ENCODE peak calls at places on chromosome 1, in ten cellular contexts. O is A549, R is HepG2, S is K562, Q is right lobe of liver, F is adrenal gland, E is ovary, V is body of pancreas, B is breast epithelium, Y is H1. X is an unnamed sample.

GRCh38 chr1:235888119-235888643 is 21.5 kb upstream of the LYST start:
- DNase-seq in E (no peak), S (no peak), Y (no peak), O (no peak), F (no peak), B (no peak), R (no peak), Q (no peak), V (no peak), X (no peak)

GRCh38 chr1:216332462-216332861 is 90.8 kb downstream of the USH2A start:
- DNase-seq in R (no peak), S (no peak), F (no peak), B (no peak), Q (no peak), E (no peak), O (no peak), Y (no peak), V (no peak), X (no peak)

GRCh38 chr1:75492011-75492410 is 118.9 kb downstream of the SLC44A5 start:
- DNase-seq in B (no peak), R (peak), V (no peak), F (no peak), O (no peak), Q (no peak), E (no peak), Y (no peak), S (no peak), X (peak)

GRCh38 chr1:239944666-239945065 is 147.0 kb upstream of the FMN2 start:
- DNase-seq in R (no peak), V (no peak), Y (no peak), Q (no peak), O (no peak), F (no peak), E (no peak), S (no peak), B (no peak), X (no peak)

GRCh38 chr1:194889310-194889709 is 1702.9 kb upstream of the B3GALT2 start:
- DNase-seq in E (no peak), F (no peak), O (no peak), R (no peak), B (no peak), S (no peak), V (no peak), Y (no peak), Q (no peak), X (no peak)

GRCh38 chr1:228983661-228984060 is 248.4 kb downstream of the RHOU start:
- DNase-seq in E (no peak), R (no peak), B (no peak), O (no peak), V (no peak), Q (peak), Y (no peak), F (peak), S (no peak), X (no peak)

GRCh38 chr1:41738475-41738874 is 180.2 kb downstream of the HIVEP3 start:
- DNase-seq in Y (no peak), E (no peak), F (no peak), S (no peak), Q (no peak), R (no peak), O (no peak), V (no peak), B (no peak), X (no peak)

GRCh38 chr1:2046225-2046917 is 3.8 kb upstream of the PRKCZ start:
- DNase-seq in Y (peak), R (peak), Q (peak), O (peak), B (peak), E (no peak), F (peak), S (peak), V (peak), X (peak)

GRCh38 chr1:230487773-230488428 is 61.8 kb upstream of the PGBD5 start:
- DNase-seq in Y (no peak), S (no peak), V (peak), Q (no peak), B (no peak), E (no peak), O (no peak), R (no peak), F (no peak), X (no peak)

GRCh38 chr1:42931108-42931539 is 27.5 kb downstream of the SLC2A1 start:
- DNase-seq in O (peak), Q (no peak), V (no peak), E (no peak), S (peak), B (no peak), F (peak), Y (no peak), R (no peak), X (peak)

GRCh38 chr1:235045034-235045690 is 83.5 kb downstream of the TOMM20 start:
- DNase-seq in R (no peak), F (no peak), E (no peak), V (no peak), S (no peak), Y (no peak), Q (no peak), O (no peak), B (no peak), X (no peak)

GRCh38 chr1:204837440-204838084 is 33.1 kb upstream of the NFASC start:
- DNase-seq in V (peak), B (no peak), Y (no peak), Q (peak), R (peak), S (peak), O (peak), E (peak), F (no peak), X (peak)

DNA sequence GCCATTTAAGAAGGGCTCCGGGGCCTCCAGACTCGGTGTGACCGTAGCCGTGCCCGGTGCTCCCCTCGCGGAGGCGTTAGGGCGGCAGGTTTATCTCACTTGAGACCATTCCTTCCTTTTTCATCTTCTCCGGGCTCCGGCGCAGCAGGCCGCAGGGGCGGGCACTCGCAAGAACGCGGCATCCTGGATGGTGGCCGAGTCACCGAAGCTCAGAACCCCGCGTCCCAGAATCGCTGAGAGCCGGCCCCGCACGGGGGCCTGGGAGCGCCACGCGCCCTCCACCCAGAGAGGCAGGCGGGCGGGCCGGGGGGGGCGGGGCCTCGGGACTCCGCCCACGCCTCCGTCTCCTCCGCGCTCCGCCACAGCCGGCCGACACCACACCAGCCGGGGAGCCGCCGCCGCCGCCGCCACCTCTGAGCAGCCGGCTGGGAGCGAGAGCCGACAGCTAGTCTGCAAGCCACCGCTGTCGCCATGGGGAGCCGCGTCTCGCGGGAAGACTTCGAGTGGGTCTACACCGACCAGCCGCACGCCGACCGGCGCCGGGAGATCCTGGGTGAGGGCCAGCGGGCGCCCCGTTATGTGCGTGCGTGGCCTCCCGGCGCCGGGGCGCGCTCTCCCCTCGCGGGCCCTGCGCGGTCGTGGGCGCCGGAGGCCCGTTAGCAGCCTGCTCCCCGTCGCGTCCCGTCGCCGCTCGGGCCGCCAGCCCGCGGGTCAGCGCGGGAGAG is at the start of gene DEGS1:
- DNase-seq in B (peak), Q (peak), Y (peak), F (peak), S (peak), O (peak), E (peak), V (peak), R (peak), X (peak)
- TF ChIP-seq POLR2A in B (peak), Q (peak), Y (peak), F (peak), S (peak), O (peak), E (peak), V (peak), R (peak), X (peak)

DNA sequence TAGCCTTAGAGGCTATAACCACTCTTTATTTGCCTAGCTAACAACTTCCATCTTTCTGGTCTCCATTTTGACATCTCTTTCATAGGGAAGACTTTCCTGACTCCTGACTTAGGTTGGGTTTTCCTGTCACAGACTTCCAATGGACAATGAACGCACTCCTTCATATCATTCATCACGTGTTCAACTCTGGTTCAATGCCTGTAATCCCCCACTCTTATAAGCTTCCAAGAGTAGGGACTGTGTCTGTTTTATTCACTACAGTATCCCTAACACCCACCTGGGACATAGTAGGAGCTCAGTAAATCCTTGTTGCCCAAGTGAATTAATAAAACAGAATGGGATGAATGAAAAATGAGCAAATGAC is 4.6 kb downstream of the SLAMF1 start:
- DNase-seq in E (no peak), V (no peak), B (no peak), S (no peak), O (no peak), F (no peak), Q (no peak), R (no peak), Y (no peak), X (no peak)
- TF ChIP-seq POLR2A in E (no peak), V (no peak), B (no peak), S (no peak), O (no peak), F (no peak), Q (no peak), R (no peak), Y (no peak), X (no peak)

GRCh38 chr1:159913451-159914192 is 11.7 kb downstream of the TAGLN2 start:
- DNase-seq in Q (no peak), V (peak), S (no peak), Y (no peak), E (no peak), R (no peak), O (no peak), B (no peak), F (no peak), X (no peak)

GRCh38 chr1:159914252-159915018 is 10.9 kb downstream of the TAGLN2 start:
- DNase-seq in E (no peak), F (no peak), R (no peak), B (no peak), O (no peak), S (no peak), V (peak), Q (no peak), Y (no peak), X (no peak)

GRCh38 chr1:159917533-159917932 is 7.8 kb downstream of the TAGLN2 start:
- DNase-seq in E (no peak), Y (no peak), Q (peak), O (no peak), F (no peak), R (no peak), S (no peak), V (peak), B (no peak), X (no peak)

GRCh38 chr1:159916240-159917051 is 8.9 kb downstream of the TAGLN2 start:
- DNase-seq in B (no peak), Q (no peak), S (no peak), V (peak), Y (no peak), R (peak), E (no peak), O (peak), F (no peak), X (peak)

DNA sequence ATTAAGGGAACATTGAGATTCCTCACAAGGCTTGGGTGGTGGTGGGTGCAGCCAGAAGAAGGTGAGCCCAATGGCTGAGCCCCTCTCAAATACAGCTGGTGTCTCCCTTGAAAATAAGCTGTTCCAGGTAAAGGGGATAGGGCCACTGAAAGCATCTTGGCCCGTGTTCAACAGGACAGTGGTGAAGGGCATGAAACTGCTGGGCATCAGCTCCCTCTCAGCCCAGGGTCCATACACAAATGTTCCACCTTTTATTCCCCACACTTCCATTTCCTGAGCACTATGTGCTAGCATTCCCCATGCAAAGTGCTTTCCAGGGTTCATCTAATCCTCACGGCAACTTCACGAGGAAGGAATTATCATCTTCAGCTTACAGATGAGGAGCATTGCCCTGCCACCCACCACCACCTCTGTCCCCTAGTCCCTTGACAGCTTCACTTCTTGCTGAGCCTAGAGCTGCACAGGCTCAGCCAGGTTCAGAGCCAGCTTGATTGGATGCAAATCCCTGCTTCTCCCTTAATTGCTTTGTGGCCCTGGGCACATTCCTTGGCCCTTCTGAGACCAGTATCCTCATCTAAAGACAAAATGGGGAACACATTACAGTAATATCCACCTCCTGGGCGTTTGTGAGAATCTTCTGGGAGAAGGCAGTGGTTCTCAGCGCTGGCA is 9.6 kb downstream of the TAGLN2 start:
- DNase-seq in R (no peak), F (no peak), B (no peak), Y (no peak), V (no peak), Q (no peak), E (no peak), O (no peak), S (no peak), X (peak)
- TF ChIP-seq POLR2A in R (no peak), F (no peak), B (no peak), Y (no peak), V (no peak), Q (no peak), E (no peak), O (no peak), S (peak), X (no peak)

GRCh38 chr1:201982923-201983805 is 716 bp downstream of the RNPEP start:
- DNase-seq in F (peak), V (peak), S (peak), Q (peak), O (peak), B (peak), Y (no peak), E (peak), R (peak), X (peak)
- TF ChIP-seq POLR2A in F (no peak), V (peak), S (peak), Q (peak), O (peak), B (no peak), Y (no peak), E (no peak), R (peak), X (peak)

DNA sequence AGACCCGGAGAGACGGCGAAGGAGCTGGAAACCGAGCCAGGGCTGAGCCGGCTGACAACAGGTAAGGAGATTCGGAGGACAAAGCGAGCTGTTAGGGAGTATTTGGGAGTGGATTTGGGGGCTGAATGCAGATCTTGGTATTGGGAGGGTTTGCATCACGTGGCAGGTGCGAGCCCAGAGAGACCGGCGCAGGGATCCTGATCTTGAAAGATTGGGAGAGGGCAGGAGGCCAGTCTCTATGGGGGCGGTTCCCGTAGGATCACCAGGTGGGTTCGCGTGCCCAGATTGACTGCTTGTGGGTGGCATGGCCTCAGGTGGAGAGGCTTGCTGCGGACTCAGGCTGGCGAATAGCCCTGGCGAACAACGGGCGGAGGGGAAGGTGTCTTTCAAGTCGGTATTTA is 204 bp downstream of the CIART start:
- DNase-seq in V (peak), Q (peak), F (no peak), S (no peak), E (no peak), Y (no peak), R (no peak), B (peak), O (no peak), X (no peak)
- TF ChIP-seq POLR2A in V (peak), Q (no peak), F (peak), S (no peak), E (no peak), Y (no peak), R (no peak), B (no peak), O (no peak), X (no peak)

DNA sequence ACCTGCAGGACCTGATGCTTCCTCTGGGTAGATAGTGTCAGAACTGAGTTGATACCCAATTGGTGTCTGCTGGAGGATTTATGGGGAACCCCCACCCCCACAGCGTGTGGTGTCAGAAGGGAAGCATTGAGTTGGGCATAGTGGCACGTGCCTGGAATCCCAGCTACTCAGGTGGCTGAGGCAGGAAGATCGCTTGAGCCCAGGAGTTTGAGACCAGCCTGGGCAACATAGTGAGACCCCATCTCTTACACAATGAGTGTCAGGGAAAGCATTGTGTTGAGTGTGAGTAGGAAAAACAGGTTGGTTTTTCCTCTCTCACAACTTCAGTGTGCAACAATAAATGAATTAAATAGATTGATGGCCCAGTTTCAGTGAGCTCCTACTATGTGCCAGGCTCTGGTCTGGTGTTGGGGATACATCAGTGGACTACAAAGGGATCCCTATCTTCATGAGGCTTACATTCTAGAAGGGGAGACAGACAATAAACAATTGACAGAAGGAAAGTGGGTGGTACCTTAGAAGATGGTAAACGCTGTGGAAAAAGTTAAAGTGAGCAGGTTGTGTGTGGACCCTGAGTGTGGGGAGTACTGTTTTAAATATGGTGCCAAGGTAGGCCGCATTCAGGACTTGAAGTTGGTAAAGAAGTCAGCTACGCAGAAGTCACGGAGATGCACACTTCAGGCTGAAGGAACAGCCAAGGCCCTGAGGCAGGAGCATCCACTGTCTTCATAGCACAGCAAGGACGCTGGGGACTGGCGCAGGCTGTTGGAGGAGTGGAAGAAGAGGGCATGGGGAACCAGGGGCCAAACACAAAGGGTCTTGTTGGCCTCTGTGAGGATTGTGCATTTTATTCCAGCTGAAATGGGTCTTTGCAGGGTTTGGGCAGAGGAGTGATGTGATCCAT is 16.3 kb downstream of the DNAJC16 start:
- DNase-seq in S (no peak), R (no peak), E (no peak), F (no peak), B (no peak), V (no peak), Q (no peak), O (no peak), Y (no peak), X (no peak)
- TF ChIP-seq POLR2A in S (no peak), R (no peak), E (no peak), F (no peak), B (no peak), V (no peak), Q (no peak), O (no peak), Y (no peak), X (no peak)

GRCh38 chr1:39082140-39082799 is 56.1 kb downstream of the NDUFS5 start:
- DNase-seq in V (no peak), R (no peak), Q (no peak), E (no peak), Y (no peak), B (no peak), F (no peak), S (no peak), O (no peak), X (no peak)

GRCh38 chr1:39080884-39081265 is 54.7 kb downstream of the NDUFS5 start:
- DNase-seq in S (peak), Y (peak), E (peak), Q (peak), B (no peak), V (no peak), R (no peak), F (no peak), O (no peak), X (no peak)

GRCh38 chr1:39080269-39080826 is 54.2 kb downstream of the NDUFS5 start:
- DNase-seq in E (no peak), S (no peak), B (no peak), V (no peak), R (no peak), Y (no peak), F (no peak), O (no peak), Q (no peak), X (no peak)

GRCh38 chr1:39082811-39083576 is 56.8 kb downstream of the NDUFS5 start:
- DNase-seq in E (no peak), Y (no peak), F (no peak), S (no peak), Q (no peak), O (no peak), V (no peak), B (no peak), R (no peak), X (no peak)

GRCh38 chr1:39081266-39082139 is 55.4 kb downstream of the NDUFS5 start:
- DNase-seq in Q (peak), R (no peak), Y (no peak), O (no peak), F (no peak), E (peak), S (peak), V (no peak), B (no peak), X (no peak)
- TF ChIP-seq POLR2A in Q (no peak), R (no peak), Y (no peak), O (no peak), F (no peak), E (no peak), S (no peak), V (no peak), B (no peak), X (no peak)

DNA sequence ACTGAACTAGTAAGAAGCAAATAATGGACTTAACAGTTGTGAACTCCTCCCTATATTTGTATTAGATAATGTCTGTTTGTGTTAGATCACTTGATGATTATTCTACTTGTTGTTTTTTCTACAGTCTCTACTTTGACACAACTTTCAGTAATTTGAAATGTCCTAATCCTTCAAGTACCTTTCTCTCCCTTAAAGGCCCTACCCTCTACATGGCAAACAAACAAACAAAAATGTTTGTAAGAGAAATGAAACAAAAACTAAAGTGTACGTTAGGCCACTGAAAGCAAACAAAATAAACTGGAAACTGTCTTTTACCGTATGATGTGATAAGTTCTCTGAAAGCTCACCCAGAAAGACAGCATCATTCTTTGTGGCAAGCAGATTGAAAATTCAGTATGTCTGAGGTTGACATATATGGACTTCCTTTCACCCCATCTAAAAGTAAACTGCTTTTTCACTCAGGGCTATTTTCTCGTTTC is 255.9 kb upstream of the SNX7 start:
- DNase-seq in V (no peak), E (no peak), O (no peak), R (no peak), Y (no peak), F (no peak), S (no peak), Q (no peak), B (no peak), X (no peak)
- TF ChIP-seq POLR2A in V (no peak), E (no peak), O (no peak), R (no peak), Y (no peak), F (no peak), S (no peak), Q (no peak), B (no peak), X (no peak)

GRCh38 chr1:111739222-111739983 is at the start of gene INKA2:
- DNase-seq in B (peak), V (peak), F (peak), O (peak), Y (no peak), E (peak), Q (peak), R (peak), S (peak), X (peak)
- TF ChIP-seq POLR2A in B (no peak), V (peak), F (peak), O (peak), Y (peak), E (peak), Q (peak), R (peak), S (no peak), X (no peak)

GRCh38 chr1:183979437-183979836 is 58.1 kb downstream of the COLGALT2 start:
- DNase-seq in Q (no peak), O (no peak), V (no peak), S (no peak), E (no peak), Y (no peak), F (no peak), R (no peak), B (no peak), X (no peak)
- TF ChIP-seq POLR2A in Q (no peak), O (no peak), V (no peak), S (no peak), E (no peak), Y (no peak), F (no peak), R (no peak), B (no peak), X (no peak)

X was measured in endothelial cell of umbilical vein.